ENCODE peak calls at places on chromosomes 2 and 18, in five cellular contexts. Y is fibroblast of villous mesenchyme, E is GDM1, G is HCT116, K is NCI-H2081. L is an unnamed sample.

GRCh38 chr2:225690153-225690552 is 290.6 kb downstream of the NYAP2 start:
- DNase-seq in K (no peak), E (no peak), G (no peak), Y (no peak), L (no peak)

GRCh38 chr2:26911911-26912861 is 58.3 kb upstream of the MAPRE3 start:
- DNase-seq in G (no peak), E (no peak), K (peak), Y (no peak), L (no peak)

GRCh38 chr2:207754498-207755383 is 15.0 kb downstream of the FZD5 start:
- DNase-seq in K (no peak), E (no peak), Y (no peak), G (no peak), L (no peak)

GRCh38 chr2:213216461-213216860 is 65.0 kb upstream of the IKZF2 start:
- DNase-seq in G (no peak), E (no peak), Y (peak), K (no peak), L (no peak)

GRCh38 chr2:10260130-10260529 is 42.6 kb upstream of the HPCAL1 start:
- DNase-seq in G (no peak), Y (no peak), K (peak), E (no peak), L (peak)

GRCh38 chr2:146579154-146579930 is 1265.5 kb upstream of the ACVR2A start:
- DNase-seq in K (no peak), E (no peak), Y (peak), G (no peak), L (no peak)

GRCh38 chr18:59123588-59124369 is 15.9 kb upstream of the SEC11C start:
- DNase-seq in Y (peak), K (no peak), E (no peak), G (no peak), L (no peak)

GRCh38 chr2:157257312-157258252 is at the start of gene GALNT5:
- DNase-seq in G (no peak), Y (peak), E (no peak), K (no peak), L (peak)

GRCh38 chr18:46152436-46152807 is 48.2 kb downstream of the HAUS1 start:
- DNase-seq in Y (peak), G (no peak), K (no peak), E (no peak), L (peak)

GRCh38 chr2:206765242-206766056 is at the start of the genes FASTKD2 and MDH1B:
- DNase-seq in E (peak), G (peak), K (peak), Y (peak), L (peak)

GRCh38 chr18:2898131-2898640 is 51.4 kb downstream of the EMILIN2 start:
- DNase-seq in K (no peak), G (no peak), E (peak), Y (no peak), L (no peak)

GRCh38 chr2:217746741-217747287 is 256.0 kb downstream of the TNS1 start:
- DNase-seq in E (no peak), K (no peak), Y (no peak), G (no peak), L (no peak)

GRCh38 chr2:224008702-224009261 is 30.3 kb downstream of the SERPINE2 start:
- DNase-seq in G (no peak), E (no peak), Y (peak), K (no peak), L (peak)

GRCh38 chr2:25714740-25715139 is 41.4 kb upstream of the DTNB start:
- DNase-seq in Y (peak), K (no peak), G (no peak), E (no peak), L (no peak)

GRCh38 chr18:6069103-6069502 is 173.8 kb upstream of the TMEM200C start:
- DNase-seq in Y (no peak), E (no peak), K (no peak), G (no peak), L (no peak)

GRCh38 chr2:134818321-134818720 is 20.1 kb upstream of the ACMSD start:
- DNase-seq in Y (no peak), K (no peak), G (peak), E (no peak), L (peak)

GRCh38 chr2:202261531-202261930 is 4.0 kb upstream of the NOP58 start:
- DNase-seq in Y (peak), G (no peak), E (no peak), K (no peak), L (no peak)

GRCh38 chr2:8086796-8087479 is 594.9 kb upstream of the ID2 start:
- DNase-seq in K (no peak), Y (peak), G (no peak), E (no peak), L (peak)

GRCh38 chr2:16425462-16426336 is 239.9 kb downstream of the CYRIA start:
- DNase-seq in K (no peak), G (no peak), E (no peak), Y (no peak), L (peak)

GRCh38 chr2:221762496-221762895 is 190.4 kb upstream of the EPHA4 start:
- DNase-seq in Y (no peak), E (no peak), G (no peak), K (no peak), L (no peak)

GRCh38 chr2:226378733-226379132 is 420.9 kb downstream of the IRS1 start:
- DNase-seq in K (no peak), Y (peak), G (no peak), E (no peak), L (peak)

GRCh38 chr2:7649461-7650228 is 732.4 kb downstream of the RNF144A start:
- DNase-seq in E (no peak), Y (no peak), K (no peak), G (no peak), L (no peak)

GRCh38 chr2:127064642-127065250 is 42.2 kb downstream of the BIN1 start:
- DNase-seq in E (peak), K (no peak), Y (peak), G (peak), L (peak)

GRCh38 chr2:222380456-222380855 is 43.9 kb upstream of the SGPP2 start:
- DNase-seq in G (no peak), K (no peak), E (no peak), Y (no peak), L (no peak)